ENCODE peak calls at places on chromosomes 2 and 18, in four cellular contexts. Q, E, X and N are unnamed samples.

GRCh38 chr18:51385270-51385669 is 187.8 kb upstream of the MEX3C start:
- DNase-seq in Q (no peak), E (no peak), X (no peak), N (no peak)

GRCh38 chr2:203338322-203338721 is 10.1 kb downstream of the ABI2 start:
- DNase-seq in E (no peak), X (no peak), Q (no peak), N (no peak)

GRCh38 chr18:48455555-48456478 is 46.6 kb upstream of the ZBTB7C start:
- DNase-seq in Q (no peak), E (no peak), X (peak), N (no peak)

GRCh38 chr2:211941359-211941758 is 597.2 kb downstream of the ERBB4 start:
- DNase-seq in E (no peak), X (no peak), Q (no peak), N (no peak)

GRCh38 chr2:136121511-136121910 is 3.6 kb upstream of the CXCR4 start:
- DNase-seq in E (no peak), X (no peak), Q (no peak), N (no peak)

GRCh38 chr2:144071461-144071860 is 448.5 kb downstream of the ZEB2 start:
- DNase-seq in E (no peak), Q (no peak), X (peak), N (no peak)

GRCh38 chr2:212381428-212382102 is 157.0 kb downstream of the ERBB4 start:
- DNase-seq in X (no peak), Q (no peak), E (no peak), N (no peak)

GRCh38 chr2:230227216-230227615 is 1.7 kb downstream of the SP140 start:
- DNase-seq in X (no peak), Q (no peak), E (no peak), N (no peak)

GRCh38 chr2:36438454-36438977 is 82.9 kb downstream of the CRIM1 start:
- DNase-seq in X (peak), E (peak), Q (no peak), N (no peak)

GRCh38 chr2:202016579-202017227 is 17.0 kb upstream of the FZD7 start:
- DNase-seq in X (no peak), Q (no peak), E (no peak), N (no peak)

GRCh38 chr2:176159678-176160250 is 2.7 kb downstream of the HOXD3 start:
- DNase-seq in Q (no peak), E (no peak), X (no peak), N (peak)

GRCh38 chr2:148936857-148937450 is 61.9 kb downstream of the KIF5C start:
- DNase-seq in Q (no peak), E (no peak), X (no peak), N (no peak)

GRCh38 chr2:218035463-218036100 is 32.8 kb upstream of the TNS1 start:
- DNase-seq in E (no peak), Q (no peak), X (no peak), N (no peak)

GRCh38 chr2:160952462-160952861 is 207.8 kb upstream of the TANK start:
- DNase-seq in X (peak), E (peak), Q (peak), N (no peak)

GRCh38 chr2:150621800-150622199 is 134.3 kb upstream of the RND3 start:
- DNase-seq in X (peak), Q (no peak), E (peak), N (no peak)

GRCh38 chr2:107263596-107264090 is 377.7 kb upstream of the ST6GAL2 start:
- DNase-seq in X (no peak), Q (no peak), E (no peak), N (no peak)

GRCh38 chr18:9380571-9381390 is 46.2 kb downstream of the TWSG1 start:
- DNase-seq in X (peak), E (no peak), Q (no peak), N (no peak)

GRCh38 chr2:119491776-119492525 is 32.3 kb downstream of the SCTR start:
- DNase-seq in X (peak), Q (no peak), E (peak), N (no peak)

GRCh38 chr2:175766880-175767279 is 235.2 kb downstream of the LNPK start:
- DNase-seq in Q (no peak), X (peak), E (no peak), N (no peak)

GRCh38 chr2:67994716-67995115 is 68.1 kb downstream of the C1D start:
- DNase-seq in E (no peak), Q (no peak), X (no peak), N (no peak)

GRCh38 chr2:38797276-38797675 is 19.3 kb downstream of the GEMIN6 start:
- DNase-seq in E (peak), Q (no peak), X (peak), N (no peak)

GRCh38 chr2:197378494-197378972 is 56.3 kb downstream of the SF3B1 start:
- DNase-seq in Q (peak), X (peak), E (peak), N (peak)

GRCh38 chr2:86675611-86676015 is 44.5 kb upstream of the RMND5A start:
- DNase-seq in Q (peak), E (no peak), X (no peak), N (no peak)

GRCh38 chr2:39688181-39688580 is 22.5 kb downstream of the TMEM178A start:
- DNase-seq in E (no peak), Q (no peak), X (no peak), N (no peak)

GRCh38 chr2:119276864-119277263 is 53.2 kb downstream of the STEAP3 start:
- DNase-seq in X (no peak), Q (no peak), E (no peak), N (peak)

GRCh38 chr2:18219676-18220075 is 340.8 kb downstream of the RDH14 start:
- DNase-seq in E (no peak), Q (no peak), X (peak), N (no peak)

GRCh38 chr2:114006460-114006859 is 116.6 kb downstream of the ACTR3 start:
- DNase-seq in X (no peak), E (no peak), Q (no peak), N (no peak)

GRCh38 chr2:232365621-232366321 is 12.8 kb upstream of the ALPP start:
- DNase-seq in Q (no peak), E (no peak), X (peak), N (no peak)

GRCh38 chr2:126527836-126528490 is 128.0 kb upstream of the GYPC start:
- DNase-seq in E (no peak), Q (peak), X (peak), N (peak)

GRCh38 chr2:58427572-58428285 is 186.6 kb upstream of the FANCL start:
- DNase-seq in X (peak), E (peak), Q (peak), N (no peak)

GRCh38 chr2:70494283-70494886 is 59.2 kb downstream of the TGFA start:
- DNase-seq in E (peak), X (no peak), Q (no peak), N (no peak)

GRCh38 chr2:240595381-240596079 is 9.0 kb downstream of the CAPN10 start:
- DNase-seq in X (no peak), Q (peak), E (no peak), N (peak)

GRCh38 chr2:221677688-221678087 is 105.6 kb upstream of the EPHA4 start:
- DNase-seq in X (no peak), E (no peak), Q (no peak), N (no peak)

GRCh38 chr2:55986700-55987440 is 63.3 kb upstream of the EFEMP1 start:
- DNase-seq in Q (no peak), E (peak), X (peak), N (no peak)

GRCh38 chr2:180938419-180938818 is 42.0 kb upstream of the UBE2E3 start:
- DNase-seq in X (peak), E (no peak), Q (no peak), N (no peak)

GRCh38 chr2:241532168-241532567 is 23.8 kb upstream of the STK25 start:
- DNase-seq in E (no peak), X (no peak), Q (no peak), N (no peak)

GRCh38 chr2:142944721-142945120 is 67.3 kb downstream of the KYNU start:
- DNase-seq in Q (no peak), E (no peak), X (peak), N (no peak)

GRCh38 chr2:10094271-10094814 is 14.1 kb upstream of the CYS1 start:
- DNase-seq in Q (no peak), E (no peak), X (no peak), N (no peak)

GRCh38 chr18:44075038-44075437 is 605.6 kb upstream of the SETBP1 start:
- DNase-seq in Q (no peak), E (no peak), X (no peak), N (no peak)

GRCh38 chr18:59021500-59021899 is 118.2 kb upstream of the SEC11C start:
- DNase-seq in Q (no peak), X (no peak), E (no peak), N (peak)

GRCh38 chr18:67710639-67711038 is 194.1 kb upstream of the DSEL start:
- DNase-seq in Q (no peak), X (no peak), E (no peak), N (no peak)

DNA sequence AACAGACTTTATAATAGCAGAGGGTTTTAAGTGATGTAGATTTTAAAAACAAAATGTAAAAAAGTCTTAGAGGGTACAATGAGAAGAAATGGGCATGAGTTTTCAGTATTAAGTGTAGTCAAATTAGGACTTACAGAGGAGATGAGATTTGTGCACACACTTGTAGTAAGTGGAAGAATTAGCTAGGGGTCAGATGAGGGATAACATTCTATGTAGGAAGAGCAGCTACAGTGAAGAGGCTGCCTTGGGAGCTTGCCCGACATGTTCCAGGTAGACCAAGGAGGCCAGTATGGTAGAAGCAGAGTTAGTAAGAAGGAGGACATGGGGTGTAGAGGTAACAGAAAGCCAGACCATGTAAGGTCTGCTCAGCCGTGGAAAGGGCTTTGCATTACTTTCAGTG is 189.2 kb upstream of the DSEL start:
- DNase-seq in Q (no peak), X (no peak), E (no peak), N (no peak)
- TF ChIP-seq CTCF in Q (no peak), X (no peak), E (no peak), N (no peak)

GRCh38 chr2:165889761-165890242 is 63.8 kb downstream of the TTC21B start:
- DNase-seq in Q (no peak), E (no peak), X (no peak), N (no peak)

GRCh38 chr2:165892541-165892940 is 61.0 kb downstream of the TTC21B start:
- DNase-seq in X (no peak), E (no peak), Q (no peak), N (no peak)

GRCh38 chr2:165891943-165892342 is 61.6 kb downstream of the TTC21B start:
- DNase-seq in X (peak), Q (no peak), E (no peak), N (no peak)

GRCh38 chr2:165889158-165889557 is 64.4 kb downstream of the TTC21B start:
- DNase-seq in X (no peak), E (no peak), Q (no peak), N (no peak)

DNA sequence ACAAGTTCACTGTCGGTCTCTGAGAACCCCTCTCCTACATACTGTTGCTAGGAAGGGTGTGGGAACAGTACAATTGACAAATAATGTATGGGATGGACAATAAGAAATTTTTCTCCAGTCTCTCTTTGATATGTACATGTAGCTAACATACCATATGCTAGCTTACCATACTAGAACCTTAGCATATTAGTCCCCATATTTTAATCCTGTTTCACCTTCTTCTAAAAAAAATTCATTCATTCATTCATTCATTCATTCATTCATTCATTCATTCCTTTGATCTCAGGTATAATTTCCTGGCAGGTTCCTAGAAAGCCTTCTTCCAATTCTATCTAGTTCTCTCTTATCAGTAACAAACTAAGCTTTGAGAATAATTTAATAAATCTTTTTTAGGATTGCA is 62.2 kb downstream of the TTC21B start:
- DNase-seq in Q (no peak), E (no peak), X (no peak), N (no peak)
- TF ChIP-seq POLR2A in Q (no peak), E (no peak), X (no peak), N (no peak)

GRCh38 chr2:25760319-25760718 is 86.9 kb upstream of the DTNB start:
- DNase-seq in X (no peak), E (no peak), Q (no peak), N (no peak)

GRCh38 chr2:25757906-25758305 is 84.5 kb upstream of the DTNB start:
- DNase-seq in X (no peak), E (no peak), Q (no peak), N (no peak)

GRCh38 chr2:25758348-25758747 is 85.0 kb upstream of the DTNB start:
- DNase-seq in E (no peak), X (no peak), Q (no peak), N (no peak)

DNA sequence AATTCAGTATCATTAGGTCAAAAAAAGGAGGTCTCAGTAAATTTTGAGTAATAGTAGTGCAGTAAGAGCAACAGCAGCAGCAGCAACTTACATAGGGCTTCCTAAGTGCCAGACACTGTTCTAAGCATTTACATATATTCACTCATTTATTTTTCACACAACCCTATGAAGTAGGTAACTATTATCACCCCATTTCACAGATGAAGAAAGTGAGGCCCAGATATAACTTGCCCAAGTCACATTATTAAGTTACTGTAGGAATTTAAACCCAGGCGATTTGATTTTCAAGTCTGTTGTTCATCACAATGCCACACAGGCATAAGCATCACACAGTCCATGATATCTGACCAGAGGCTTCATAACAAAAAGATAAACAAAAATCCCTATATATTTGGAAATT is 90.2 kb upstream of the DTNB start:
- DNase-seq in E (no peak), X (no peak), Q (no peak), N (no peak)
- H3K4me3 ChIP-seq in E (no peak), X (no peak), Q (no peak), N (no peak)

DNA sequence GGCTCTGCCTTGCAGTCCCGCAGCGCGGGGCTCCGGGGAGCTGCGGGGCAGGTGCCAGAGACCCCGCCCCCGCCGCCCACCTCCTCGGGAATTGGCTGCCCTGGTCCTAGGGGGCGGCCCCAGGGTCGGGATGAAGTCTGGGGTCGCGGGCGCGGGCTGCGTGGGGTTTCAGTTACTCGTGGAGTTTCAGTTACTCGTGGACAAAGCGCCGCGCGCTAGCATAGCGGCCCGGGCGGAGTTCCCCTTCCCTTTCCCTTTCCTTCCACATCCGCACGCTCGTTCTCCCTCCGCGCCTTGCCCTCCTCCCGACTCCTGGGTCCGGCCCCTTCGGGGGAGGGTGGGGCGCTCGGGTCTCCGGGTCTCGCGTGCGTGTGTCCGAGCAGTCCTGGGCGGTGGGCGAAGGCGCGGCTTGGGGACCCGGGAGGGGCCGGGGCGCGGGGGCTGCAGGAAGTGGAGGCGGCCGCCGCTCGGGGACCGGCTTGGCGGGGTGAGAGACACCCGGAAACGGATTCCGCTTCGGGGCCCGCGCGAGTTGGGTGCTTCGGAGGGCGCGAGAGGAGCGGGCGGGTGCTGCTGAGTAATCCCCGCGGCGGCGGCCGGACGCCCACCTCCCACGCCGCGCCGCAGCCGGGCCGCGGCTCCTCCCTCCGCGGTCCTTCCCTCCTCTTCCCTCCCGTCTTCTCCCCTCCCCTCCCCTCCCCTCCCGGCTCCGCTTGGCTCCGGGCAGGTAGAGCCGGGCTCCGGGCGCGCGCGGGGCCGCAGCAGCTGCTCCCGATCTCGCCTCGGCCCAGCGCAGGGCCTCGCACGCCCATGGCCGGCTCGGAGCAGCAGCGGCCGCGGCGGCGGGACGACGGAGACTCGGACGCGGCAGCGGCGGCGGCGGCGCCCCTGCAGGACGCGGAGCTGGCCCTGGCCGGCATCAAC is at the start of gene TTC39C:
- DNase-seq in X (peak), Q (peak), E (peak), N (peak)
- TF ChIP-seq CTCF in X (no peak), Q (no peak), E (no peak), N (no peak)

DNA sequence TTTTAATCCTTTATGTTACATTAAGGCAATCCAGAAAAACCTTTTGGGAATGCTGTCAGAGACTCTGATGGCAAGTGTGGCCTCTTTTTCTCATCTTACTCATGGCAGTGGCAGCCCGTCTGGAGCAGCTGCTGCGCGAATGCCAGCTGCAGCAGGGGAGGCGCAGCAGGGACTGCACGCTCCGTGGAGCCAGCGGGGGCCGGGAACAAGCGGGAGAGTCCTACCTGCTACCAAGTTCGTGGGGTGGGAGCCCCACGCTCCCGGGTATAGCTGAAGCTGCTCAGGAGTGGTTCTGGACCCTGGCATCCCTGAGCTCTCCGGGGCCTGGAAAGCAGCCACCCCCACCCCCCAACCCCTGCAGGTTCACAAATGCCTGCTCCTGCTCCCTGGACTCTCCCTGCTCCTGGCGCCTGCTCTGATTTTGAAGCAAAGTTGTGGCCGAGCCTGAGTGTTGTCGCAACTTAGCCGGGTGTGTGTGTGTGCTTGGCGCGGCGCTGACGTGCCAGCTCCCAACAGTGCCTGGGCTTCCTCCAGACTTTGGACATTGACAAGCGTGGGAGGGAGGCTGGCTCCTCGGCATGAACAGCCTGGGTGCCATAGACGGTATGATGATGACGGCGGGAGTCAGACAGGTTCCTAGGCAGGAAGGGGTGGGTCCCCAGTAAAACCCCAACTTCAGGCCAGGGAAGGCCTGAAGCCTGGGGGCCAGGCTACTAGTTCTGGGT is 21.7 kb downstream of the TMX3 start:
- DNase-seq in E (no peak), X (no peak), Q (no peak), N (no peak)
- TF ChIP-seq POLR2A in E (no peak), X (no peak), Q (no peak), N (no peak)

DNA sequence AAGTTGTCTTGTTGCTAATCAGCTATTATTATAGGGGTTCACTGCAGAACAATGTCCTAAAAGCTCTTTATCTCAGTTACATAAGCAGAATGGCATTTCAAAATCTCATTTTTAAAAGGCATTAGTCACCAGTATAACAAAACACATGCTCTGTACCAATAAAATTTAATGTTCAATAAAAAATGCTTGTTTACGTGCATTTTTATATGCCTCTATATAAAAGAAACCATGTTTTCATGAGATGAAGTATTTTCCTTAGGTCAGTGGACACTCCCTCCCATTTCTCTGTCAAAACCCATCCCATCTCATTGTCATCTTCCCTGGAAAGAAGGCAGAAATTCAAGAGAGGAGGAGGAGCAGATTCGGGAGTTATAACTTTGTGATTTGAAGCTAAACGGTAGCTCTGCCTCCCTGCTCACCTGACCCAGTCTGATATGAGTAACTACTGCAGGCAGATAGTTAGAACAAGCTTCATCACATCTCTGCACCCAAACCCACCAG is 231.9 kb upstream of the SIX2 start:
- DNase-seq in X (peak), Q (no peak), E (peak), N (peak)
- H3K4me3 ChIP-seq in X (no peak), Q (no peak), E (no peak), N (no peak)